ENCODE peak calls at places on chromosome 12, in ten cellular contexts. M is non-pigmented ciliary epithelial cell; V is BJ; Q is activated T-cell treated with anti-CD3 and anti-CD28 coated beads, Interleukin-2, amount 50 U/mL, for 72 hours; K is EL; L is CD4-positive, alpha-beta T cell; R is T-helper 9 cell; Y is neural progenitor cell; N is GM10248; F is stimulated activated CD8-positive, alpha-beta memory T cell treated with anti-CD3 and anti-CD28 coated beads, Interleukin-12 subunit alpha, Interleukin-12 subunit beta, amount 100 ng/mL, for 1 hour. E is an unnamed sample.

GRCh38 chr12:32926963-32927362 is 30.4 kb upstream of the PKP2 start:
- DNase-seq in K (no peak), M (no peak), L (no peak), Q (no peak), Y (no peak), F (no peak), V (no peak), R (no peak), N (no peak), E (no peak)

GRCh38 chr12:105109465-105110212 is 2.1 kb downstream of the WASHC4 start:
- DNase-seq in F (no peak), Y (no peak), K (peak; percentile 66), R (no peak), Q (no peak), N (no peak), V (no peak), L (no peak), M (no peak), E (no peak)

GRCh38 chr12:94813314-94813713 is 163.0 kb upstream of the TMCC3 start:
- DNase-seq in M (no peak), L (no peak), Y (no peak), N (no peak), K (no peak), R (no peak), F (no peak), Q (no peak), V (no peak), E (no peak)

GRCh38 chr12:71654200-71654599 is 9.4 kb downstream of the ZFC3H1 start:
- DNase-seq in V (no peak), L (no peak), K (no peak), N (no peak), F (no peak), Y (no peak), R (no peak), Q (no peak), M (no peak), E (no peak)

GRCh38 chr12:23756416-23756815 is 193.1 kb downstream of the SOX5 start:
- DNase-seq in V (no peak), M (no peak), K (no peak), Y (peak; percentile 33), Q (no peak), N (no peak), F (no peak), R (no peak), L (no peak), E (no peak)

GRCh38 chr12:105418821-105419291 is 88.4 kb downstream of the C12orf75 start:
- DNase-seq in Y (no peak), Q (no peak), V (peak; percentile 90), L (no peak), F (no peak), N (no peak), M (no peak), K (peak; percentile 87), R (no peak), E (no peak)

GRCh38 chr12:67578976-67579661 is 69.4 kb upstream of the DYRK2 start:
- DNase-seq in R (no peak), M (no peak), L (no peak), V (no peak), K (no peak), Q (no peak), Y (no peak), F (no peak), N (no peak), E (no peak)

GRCh38 chr12:132309162-132310086 is 20.0 kb downstream of the GALNT9 start:
- DNase-seq in K (no peak), V (no peak), Y (no peak), M (no peak), Q (no peak), L (no peak), N (no peak), F (no peak), R (no peak), E (no peak)

GRCh38 chr12:20494803-20495202 is 126.5 kb downstream of the PDE3A start:
- DNase-seq in R (no peak), Q (no peak), L (no peak), K (peak; percentile 41), N (no peak), M (no peak), F (no peak), Y (no peak), V (no peak), E (no peak)

GRCh38 chr12:712172-712863 is 40.1 kb upstream of the WNK1 start:
- DNase-seq in F (no peak), M (no peak), L (no peak), V (no peak), R (no peak), Q (no peak), K (no peak), Y (no peak), N (no peak), E (no peak)

GRCh38 chr12:19836056-19836455 is 396.8 kb downstream of the AEBP2 start:
- DNase-seq in M (no peak), L (no peak), K (no peak), N (no peak), V (no peak), Y (no peak), F (no peak), R (no peak), Q (no peak), E (no peak)

GRCh38 chr12:109020136-109020535 is 732 bp downstream of the SVOP start:
- DNase-seq in Q (no peak), F (no peak), V (no peak), R (no peak), N (no peak), Y (no peak), K (no peak), L (no peak), M (no peak), E (no peak)

GRCh38 chr12:52777566-52777965 is 421 bp upstream of the KRT76 start:
- DNase-seq in Y (no peak), M (no peak), N (no peak), K (no peak), Q (no peak), V (no peak), F (no peak), R (no peak), L (no peak), E (no peak)

GRCh38 chr12:7131502-7131866 is 1.3 kb downstream of the CLSTN3 start:
- DNase-seq in Y (peak; percentile 31), Q (peak; percentile 10), V (no peak), K (peak; percentile 17), N (no peak), L (no peak), R (no peak), M (no peak), F (no peak), E (no peak)

GRCh38 chr12:114408415-114408814 is 2.5 kb upstream of the TBX5 start:
- DNase-seq in Q (no peak), R (no peak), M (no peak), K (peak; percentile 52), Y (no peak), V (no peak), F (no peak), N (no peak), L (no peak), E (no peak)

GRCh38 chr12:11839093-11839641 is 189.7 kb downstream of the ETV6 start:
- DNase-seq in Q (no peak), R (no peak), N (no peak), Y (no peak), V (no peak), K (peak; percentile 55), F (no peak), L (no peak), M (no peak), E (no peak)

GRCh38 chr12:43805857-43806736 is at the start of gene TWF1:
- DNase-seq in R (peak; percentile 78), F (peak; percentile 72), M (no peak), K (peak; percentile 83), Q (peak; percentile 94), L (peak; percentile 71), V (no peak), Y (peak; percentile 93), N (peak; percentile 93), E (peak; percentile 96)

GRCh38 chr12:132403636-132404434 is 74.4 kb upstream of the GALNT9 start:
- DNase-seq in M (no peak), N (no peak), V (no peak), K (no peak), Y (no peak), L (no peak), R (no peak), F (no peak), Q (no peak), E (no peak)

GRCh38 chr12:89709994-89710872 is 1.6 kb upstream of the ATP2B1 start:
- DNase-seq in L (peak; percentile 27), F (no peak), N (no peak), Y (peak; percentile 77), R (no peak), Q (peak; percentile 51), K (peak; percentile 58), M (no peak), V (no peak), E (no peak)

GRCh38 chr12:2902287-2902880 is 11.7 kb downstream of the TULP3 start:
- DNase-seq in Y (no peak), R (no peak), F (no peak), M (no peak), V (no peak), N (no peak), L (no peak), K (no peak), Q (no peak), E (no peak)

GRCh38 chr12:20641127-20641526 is 54.0 kb upstream of the SLCO1C1 start:
- DNase-seq in M (no peak), N (no peak), K (no peak), V (no peak), Q (no peak), Y (no peak), L (no peak), R (no peak), F (no peak), E (no peak)

GRCh38 chr12:26239508-26240328 is 44.3 kb downstream of the SSPN start:
- DNase-seq in M (peak; percentile 98), L (no peak), Q (no peak), Y (no peak), N (no peak), R (no peak), V (peak; percentile 85), K (peak; percentile 89), F (no peak), E (no peak)

GRCh38 chr12:106647793-106648514 is 65.2 kb downstream of the RFX4 start:
- DNase-seq in V (no peak), Y (no peak), K (no peak), F (no peak), Q (no peak), L (no peak), R (no peak), N (no peak), M (no peak), E (no peak)

GRCh38 chr12:115752913-115753726 is 524.4 kb downstream of the MED13L start:
- DNase-seq in R (no peak), N (peak; percentile 24), Y (peak; percentile 76), F (no peak), Q (peak; percentile 2), M (peak; percentile 17), L (no peak), K (peak; percentile 89), V (no peak), E (no peak)

GRCh38 chr12:114319422-114319821 is 86.5 kb downstream of the TBX5 start:
- DNase-seq in L (no peak), K (peak; percentile 20), Q (no peak), R (no peak), M (no peak), F (no peak), Y (no peak), N (no peak), V (peak; percentile 69), E (no peak)

GRCh38 chr12:22038734-22039133 is 7.3 kb upstream of the CMAS start:
- DNase-seq in V (no peak), M (no peak), Y (no peak), N (no peak), L (no peak), Q (no peak), R (no peak), K (no peak), F (no peak), E (no peak)